ENCODE peak calls at places on chromosomes 11 and 22, in four cellular contexts. L, U, D and Y are unnamed samples.
A peak's percentile ranks its signal among the peaks of the same experiment; 100 is the strongest.

GRCh38 chr11:122697636-122698167 is 42.2 kb downstream of the UBASH3B start:
- DNase-seq in L (peak; percentile 28), U (no peak), D (no peak), Y (no peak)

GRCh38 chr22:19717691-19718254 is 3.5 kb downstream of the SEPTIN5 start:
- DNase-seq in L (peak; percentile 65), U (peak; percentile 99), D (no peak), Y (no peak)

GRCh38 chr11:110430267-110431211 is 791 bp downstream of the FDX1 start:
- DNase-seq in L (no peak), U (no peak), D (no peak), Y (peak; percentile 47)

GRCh38 chr11:113261709-113262475 is 52.5 kb upstream of the TTC12 start:
- DNase-seq in L (no peak), U (no peak), D (no peak), Y (no peak)

GRCh38 chr11:26245046-26245445 is 86.9 kb upstream of the ANO3 start:
- DNase-seq in L (no peak), U (no peak), D (no peak), Y (no peak)

GRCh38 chr11:42770444-42771065 is 541.2 kb upstream of the API5 start:
- DNase-seq in L (no peak), U (peak; percentile 9), D (peak; percentile 7), Y (peak; percentile 30)

GRCh38 chr22:46104881-46105493 is 45.3 kb upstream of the PPARA start:
- DNase-seq in L (no peak), U (no peak), D (no peak), Y (no peak)

GRCh38 chr11:1178906-1179305 is 21.2 kb downstream of the MUC5AC start:
- DNase-seq in L (no peak), U (no peak), D (no peak), Y (no peak)

GRCh38 chr22:19515654-19516377 is 8.4 kb downstream of the CLDN5 start:
- DNase-seq in L (no peak), U (no peak), D (no peak), Y (no peak)

GRCh38 chr11:33500865-33501479 is 199.7 kb downstream of the C11orf91 start:
- DNase-seq in L (no peak), U (no peak), D (no peak), Y (peak; percentile 9)

GRCh38 chr11:47946682-47947575 is 33.4 kb upstream of the PTPRJ start:
- DNase-seq in L (peak; percentile 98), U (peak; percentile 88), D (no peak), Y (no peak)

GRCh38 chr11:124199702-124200101 is 16.6 kb downstream of the OR10D3 start:
- DNase-seq in L (no peak), U (no peak), D (no peak), Y (no peak)

GRCh38 chr11:47186937-47187681 is 875 bp upstream of the PACSIN3 start:
- DNase-seq in L (no peak), U (peak; percentile 34), D (no peak), Y (peak; percentile 64)

GRCh38 chr22:17213976-17214375 is 5.3 kb downstream of the ADA2 start:
- DNase-seq in L (no peak), U (peak; percentile 61), D (no peak), Y (peak; percentile 21)

GRCh38 chr22:47192651-47193437 is 430.4 kb downstream of the TBC1D22A start:
- DNase-seq in L (peak; percentile 42), U (peak; percentile 48), D (no peak), Y (no peak)

GRCh38 chr22:49023161-49023878 is 804.4 kb downstream of the BRD1 start:
- DNase-seq in L (no peak), U (no peak), D (no peak), Y (no peak)

GRCh38 chr22:26642465-26643367 is 14.7 kb upstream of the MIAT start:
- DNase-seq in L (no peak), U (peak; percentile 64), D (no peak), Y (no peak)

GRCh38 chr11:7279676-7280075 is 28.0 kb downstream of the SYT9 start:
- DNase-seq in L (no peak), U (no peak), D (no peak), Y (no peak)

GRCh38 chr22:38176170-38176741 is 5.4 kb downstream of the PLA2G6 start:
- DNase-seq in L (no peak), U (no peak), D (no peak), Y (no peak)

GRCh38 chr22:24400726-24401596 is 26.4 kb upstream of the ADORA2A start:
- DNase-seq in L (no peak), U (no peak), D (no peak), Y (no peak)

GRCh38 chr11:9722023-9722422 is 58.1 kb downstream of the SWAP70 start:
- DNase-seq in L (no peak), U (no peak), D (no peak), Y (no peak)

GRCh38 chr11:24754406-24754805 is 257.6 kb downstream of the LUZP2 start:
- DNase-seq in L (no peak), U (no peak), D (no peak), Y (no peak)

GRCh38 chr11:27473017-27473406 is 422 bp upstream of the LGR4 start:
- DNase-seq in L (no peak), U (no peak), D (no peak), Y (no peak)

GRCh38 chr11:34653851-34654490 is 33.1 kb downstream of the EHF start:
- DNase-seq in L (peak; percentile 82), U (peak; percentile 24), D (no peak), Y (peak; percentile 92)

GRCh38 chr11:12376259-12376971 is 956 bp upstream of the PARVA start:
- DNase-seq in L (no peak), U (no peak), D (no peak), Y (no peak)

GRCh38 chr11:35135222-35135621 is 3.7 kb upstream of the CD44 start:
- DNase-seq in L (no peak), U (no peak), D (no peak), Y (no peak)

GRCh38 chr22:24398409-24398808 is 29.0 kb upstream of the ADORA2A start:
- DNase-seq in L (no peak), U (no peak), D (no peak), Y (no peak)

GRCh38 chr11:110919241-110919893 is 207.1 kb upstream of the ARHGAP20 start:
- DNase-seq in L (no peak), U (no peak), D (no peak), Y (no peak)

GRCh38 chr11:117738246-117738957 is 58.6 kb downstream of the DSCAML1 start:
- DNase-seq in L (no peak), U (no peak), D (no peak), Y (no peak)

GRCh38 chr11:20397281-20397680 is 9.8 kb downstream of the PRMT3 start:
- DNase-seq in L (peak; percentile 38), U (peak; percentile 24), D (no peak), Y (peak; percentile 35)

GRCh38 chr11:17473071-17473744 is 3.4 kb downstream of the ABCC8 start:
- DNase-seq in L (peak; percentile 95), U (peak; percentile 60), D (peak; percentile 50), Y (peak; percentile 68)

GRCh38 chr11:59145534-59145933 is 2.9 kb downstream of the FAM111A start:
- DNase-seq in L (no peak), U (no peak), D (no peak), Y (no peak)

GRCh38 chr11:126347751-126348628 is 7.5 kb upstream of the ST3GAL4 start:
- DNase-seq in L (no peak), U (no peak), D (no peak), Y (peak; percentile 14)

GRCh38 chr11:129739339-129739738 is 76.3 kb upstream of the TMEM45B start:
- DNase-seq in L (no peak), U (no peak), D (no peak), Y (no peak)

GRCh38 chr11:134124660-134125451 is 56.0 kb downstream of the JAM3 start:
- DNase-seq in L (no peak), U (no peak), D (no peak), Y (no peak)

GRCh38 chr22:47458348-47458747 is 695.9 kb downstream of the TBC1D22A start:
- DNase-seq in L (no peak), U (no peak), D (no peak), Y (no peak)

GRCh38 chr11:12868315-12869073 is 140.6 kb upstream of the RASSF10 start:
- DNase-seq in L (no peak), U (peak; percentile 32), D (no peak), Y (no peak)

GRCh38 chr11:13955971-13956421 is 6.5 kb upstream of the SPON1 start:
- DNase-seq in L (no peak), U (peak; percentile 40), D (no peak), Y (peak; percentile 58)

GRCh38 chr11:8192016-8192895 is 23.4 kb upstream of the RIC3 start:
- DNase-seq in L (peak; percentile 78), U (peak; percentile 72), D (no peak), Y (peak; percentile 45)

DNA sequence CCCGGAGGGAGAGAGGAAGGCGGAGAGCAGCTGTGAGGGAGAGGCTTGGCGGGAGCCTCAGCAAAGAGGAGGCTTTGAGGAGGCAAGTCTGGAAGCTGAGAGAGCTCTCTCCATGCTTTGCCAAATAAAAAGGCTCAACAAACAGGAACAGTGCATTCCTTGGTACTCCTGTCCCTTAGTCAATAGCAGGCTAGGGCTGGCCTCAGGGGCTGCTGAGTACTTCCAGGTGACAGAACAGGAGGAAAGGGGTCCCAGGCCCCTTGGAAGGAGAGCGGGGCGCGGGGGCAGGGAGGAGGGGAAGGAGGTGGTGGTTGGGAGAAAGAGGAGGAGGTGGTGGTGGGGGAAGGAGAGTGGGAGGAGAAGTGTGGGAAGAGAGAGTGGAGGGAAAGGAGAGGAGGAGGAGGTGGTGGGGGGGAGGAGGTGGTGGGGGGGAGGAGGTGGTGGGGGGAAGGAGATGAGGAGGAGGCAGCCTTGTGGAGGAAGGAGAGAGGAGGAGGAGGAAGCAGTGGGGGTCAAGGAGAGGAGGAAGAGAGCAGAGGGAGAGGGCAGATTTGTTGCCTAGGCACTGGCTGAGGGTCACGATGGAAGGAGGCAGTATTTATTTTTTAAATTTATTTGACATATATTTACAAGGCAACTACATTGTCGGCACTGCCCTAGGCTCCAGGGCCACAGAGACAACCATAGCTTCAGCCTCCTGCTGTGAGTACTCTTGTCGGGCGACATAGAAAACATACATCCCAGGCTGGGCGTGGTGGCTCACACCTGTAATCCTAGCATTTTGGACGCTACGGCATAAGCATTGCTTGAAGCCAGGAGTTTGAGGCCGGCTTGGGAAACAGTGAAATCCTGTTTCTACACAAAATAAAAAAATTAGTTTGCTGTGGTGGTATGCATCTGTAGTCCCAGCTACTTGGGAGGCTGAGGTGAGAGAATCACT is 74.2 kb upstream of the ZBED5 start:
- DNase-seq in L (no peak), U (no peak), D (no peak), Y (no peak)
- TF ChIP-seq CHD2 in L (no peak), U (no peak), D (no peak), Y (no peak)

DNA sequence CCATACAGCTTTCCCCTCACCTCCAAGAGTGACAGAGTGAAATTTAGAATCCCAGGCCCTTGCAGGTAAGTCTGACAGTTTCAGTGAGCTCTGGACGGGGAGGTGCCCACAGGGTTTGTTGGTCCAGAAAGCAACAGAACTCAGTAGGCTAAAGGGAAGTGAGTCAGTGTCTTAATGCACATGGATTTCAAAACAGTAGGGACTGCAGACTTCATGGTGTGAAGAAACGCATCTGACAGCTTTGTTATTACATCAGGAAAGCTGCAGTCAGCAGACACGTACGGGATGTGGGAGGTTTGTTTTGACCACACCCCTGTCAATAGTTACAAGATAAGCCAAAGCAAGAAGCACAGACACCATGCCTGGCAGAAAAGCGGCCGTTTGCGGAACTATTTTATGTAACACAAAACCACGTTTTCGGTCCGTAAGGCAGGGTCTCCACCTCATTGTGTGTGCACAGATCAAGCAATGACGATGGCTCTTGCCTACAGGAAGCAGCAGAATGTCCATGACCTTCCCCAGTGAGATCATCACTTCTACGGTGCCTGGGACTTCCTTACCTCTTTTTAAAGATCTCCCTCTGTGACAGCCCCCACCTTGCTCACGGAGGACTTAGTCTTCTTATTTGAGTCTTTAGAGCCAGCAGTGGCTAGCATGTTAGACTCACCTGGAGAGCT is 58.1 kb upstream of the FTH1 start:
- DNase-seq in L (peak; percentile 86), U (peak; percentile 88), D (no peak), Y (peak; percentile 87)
- TF ChIP-seq RNF2 in L (no peak), U (peak; percentile 98), D (no peak), Y (no peak)

GRCh38 chr22:44733426-44734106 is 18.8 kb upstream of the ARHGAP8 start:
- DNase-seq in L (no peak), U (no peak), D (no peak), Y (no peak)
- TF ChIP-seq EP300 in L (no peak), U (no peak), D (no peak), Y (no peak)

GRCh38 chr11:116366980-116367640 is 405.7 kb downstream of the BUD13 start:
- DNase-seq in L (no peak), U (no peak), D (peak; percentile 51), Y (peak; percentile 83)
- TF ChIP-seq CHD2 in L (no peak), U (no peak), D (no peak), Y (no peak)